ENCODE peak calls at places on chromosome 20, in ten cellular contexts. E is GM23248, A is neural progenitor cell, R is body of pancreas, S is fibroblast of lung, T is ascending aorta, P is ovary, I is left ventricle myocardium inferior, Q is IMR-90, O is upper lobe of right lung. Y is an unnamed sample. For H3K9me3 and H3K4me1, the result is how much of the 10 kb centered on the place peaks cover.

GRCh38 chr20:13276945-13277582 is 56.0 kb downstream of the ISM1 start:
- DNase-seq in Q (no peak), E (no peak), S (no peak), R (no peak), T (no peak), O (no peak), P (no peak), I (no peak), A (no peak), Y (peak)

GRCh38 chr20:30593572-30593971 is 663.9 kb upstream of the DEFB115 start:
- DNase-seq in R (no peak), I (no peak), O (no peak), S (no peak), T (no peak), A (no peak), Q (no peak), P (no peak), E (no peak), Y (no peak)

GRCh38 chr20:25389381-25389857 is 1.2 kb downstream of the ABHD12 start:
- DNase-seq in S (peak), I (no peak), O (no peak), P (no peak), Q (peak), R (no peak), T (no peak), E (peak), A (no peak), Y (peak)

GRCh38 chr20:62328684-62329388 is 26.0 kb downstream of the ADRM1 start:
- DNase-seq in I (no peak), A (no peak), P (no peak), R (no peak), T (no peak), E (no peak), Q (no peak), O (no peak), S (no peak), Y (no peak)

GRCh38 chr20:47438464-47439381 is 63.0 kb upstream of the NCOA3 start:
- DNase-seq in R (no peak), O (no peak), T (no peak), S (no peak), E (no peak), I (no peak), P (no peak), A (no peak), Q (no peak), Y (no peak)

GRCh38 chr20:57275813-57276212 is 9.4 kb upstream of the BMP7 start:
- DNase-seq in P (no peak), Q (no peak), O (no peak), E (no peak), R (no peak), I (no peak), T (no peak), A (no peak), S (no peak), Y (no peak)

GRCh38 chr20:62502496-62503095 is 26.8 kb upstream of the GATA5 start:
- DNase-seq in P (no peak), A (no peak), T (no peak), Q (no peak), I (no peak), O (no peak), R (no peak), E (no peak), S (no peak), Y (no peak)

GRCh38 chr20:59458645-59459044 is 145.7 kb upstream of the PHACTR3 start:
- DNase-seq in R (no peak), P (no peak), O (no peak), I (no peak), Q (no peak), E (peak), S (no peak), A (no peak), T (no peak), Y (no peak)

GRCh38 chr20:10371467-10371866 is 62.6 kb downstream of the MKKS start:
- DNase-seq in E (no peak), T (no peak), A (no peak), R (no peak), P (no peak), I (no peak), Q (no peak), O (no peak), S (no peak), Y (no peak)

GRCh38 chr20:38652995-38653394 is 51.4 kb downstream of the ARHGAP40 start:
- DNase-seq in T (no peak), O (no peak), E (no peak), I (no peak), A (no peak), R (no peak), Q (no peak), S (no peak), P (no peak), Y (no peak)

GRCh38 chr20:38143238-38143645 is 21.8 kb downstream of the TGM2 start:
- DNase-seq in S (no peak), A (no peak), E (no peak), O (no peak), I (no peak), R (no peak), P (no peak), T (no peak), Q (no peak), Y (no peak)

GRCh38 chr20:9408422-9409300 is 105.7 kb upstream of the LAMP5 start:
- DNase-seq in O (no peak), S (peak), Q (peak), R (no peak), E (peak), A (no peak), I (no peak), T (no peak), P (no peak), Y (peak)

GRCh38 chr20:20083796-20084195 is 31.5 kb downstream of the CFAP61 start:
- DNase-seq in I (no peak), T (no peak), S (peak), R (no peak), P (no peak), O (no peak), Q (peak), E (peak), A (peak), Y (peak)

GRCh38 chr20:44614525-44614924 is 32.1 kb downstream of the PKIG start:
- DNase-seq in R (no peak), A (no peak), T (no peak), Q (no peak), I (peak), O (peak), S (no peak), P (no peak), E (no peak), Y (no peak)

GRCh38 chr20:38770546-38770945 is 22.3 kb downstream of the ACTR5 start:
- DNase-seq in I (no peak), T (no peak), Q (no peak), P (no peak), R (no peak), E (no peak), S (no peak), O (no peak), A (no peak), Y (no peak)

GRCh38 chr20:3330046-3330741 is 77.3 kb downstream of the DNAAF9 start:
- DNase-seq in A (no peak), R (no peak), Q (peak), S (peak), E (peak), P (no peak), T (no peak), O (no peak), I (no peak), Y (peak)

GRCh38 chr20:51562334-51563140 is 20.0 kb upstream of the NFATC2 start:
- DNase-seq in T (peak), P (peak), A (peak), E (peak), R (peak), Q (peak), O (peak), I (peak), S (peak), Y (peak)

GRCh38 chr20:20440473-20440872 is 72.6 kb downstream of the INSM1 start:
- DNase-seq in S (no peak), Q (no peak), E (no peak), R (no peak), T (no peak), P (no peak), I (no peak), O (no peak), A (no peak), Y (no peak)

GRCh38 chr20:19110866-19111460 is 101.5 kb upstream of the SLC24A3 start:
- DNase-seq in I (no peak), P (no peak), T (no peak), R (no peak), O (no peak), E (no peak), Q (no peak), A (no peak), S (no peak), Y (no peak)

GRCh38 chr20:34112600-34113061 is 588 bp upstream of the EIF2S2 start:
- DNase-seq in O (peak), I (no peak), P (peak), R (peak), T (no peak), A (peak), S (peak), Q (peak), E (peak), Y (peak)

GRCh38 chr20:29298759-29299613 is 1958.5 kb upstream of the DEFB115 start:
- DNase-seq in E (no peak), A (no peak), S (peak), R (no peak), P (no peak), O (no peak), Q (no peak), I (no peak), T (no peak), Y (no peak)
- H3K9me3 ChIP-seq in E (under half), A (under half), S (under half), R (under half), P (under half), O (under half), Q (under half), I (half or more), T (under half), Y (under half)

GRCh38 chr20:688809-689208 is 13.2 kb upstream of the SCRT2 start:
- DNase-seq in P (no peak), S (no peak), O (no peak), T (no peak), A (peak), R (no peak), Q (peak), I (no peak), E (peak), Y (no peak)
- H3K4me1 ChIP-seq in P (under half), S (under half), O (under half), T (under half), A (under half), R (under half), Q (under half), I (under half), E (under half), Y (under half)

GRCh38 chr20:49283176-49283702 is 5.4 kb upstream of the ZNFX1 start:
- DNase-seq in E (no peak), T (no peak), A (no peak), S (no peak), P (no peak), I (no peak), O (no peak), Q (no peak), R (no peak), Y (no peak)
- H3K9me3 ChIP-seq in E (under half), T (under half), A (under half), S (under half), P (under half), I (half or more), O (under half), Q (under half), R (under half), Y (under half)

GRCh38 chr20:8251201-8251575 is 119.1 kb downstream of the PLCB1 start:
- DNase-seq in R (no peak), P (no peak), O (no peak), A (no peak), E (no peak), S (no peak), I (no peak), Q (no peak), T (no peak), Y (no peak)

GRCh38 chr20:8255945-8256632 is 124.0 kb downstream of the PLCB1 start:
- DNase-seq in R (no peak), A (peak), P (no peak), S (no peak), I (no peak), E (no peak), O (no peak), T (no peak), Q (no peak), Y (no peak)

GRCh38 chr20:8260837-8261241 is 128.8 kb downstream of the PLCB1 start:
- DNase-seq in P (no peak), Q (no peak), S (no peak), R (no peak), T (no peak), E (no peak), A (no peak), I (peak), O (no peak), Y (no peak)

GRCh38 chr20:8250539-8251200 is 118.6 kb downstream of the PLCB1 start:
- DNase-seq in Q (no peak), O (no peak), S (no peak), P (no peak), T (no peak), I (no peak), R (no peak), E (no peak), A (no peak), Y (no peak)

GRCh38 chr20:8254911-8255582 is 123.0 kb downstream of the PLCB1 start:
- DNase-seq in S (peak), A (no peak), R (no peak), P (no peak), O (no peak), Q (peak), I (no peak), T (no peak), E (peak), Y (peak)
- H3K4me1 ChIP-seq in S (under half), A (under half), R (under half), P (under half), O (under half), Q (under half), I (under half), T (under half), E (under half), Y (under half)

GRCh38 chr20:15848126-15848525 is 725.1 kb downstream of the KIF16B start:
- DNase-seq in P (no peak), O (no peak), I (no peak), E (no peak), T (no peak), R (no peak), A (no peak), Q (no peak), S (no peak), Y (no peak)
- H3K9me3 ChIP-seq in P (under half), O (under half), I (under half), E (under half), T (under half), R (under half), A (under half), Q (under half), S (under half), Y (under half)

GRCh38 chr20:23265226-23265625 is 85.4 kb upstream of the NXT1 start:
- DNase-seq in Q (peak), O (no peak), I (no peak), E (peak), A (no peak), T (no peak), P (peak), R (no peak), S (peak), Y (no peak)
- H3K4me1 ChIP-seq in Q (under half), O (under half), I (under half), E (under half), A (under half), T (under half), P (under half), R (under half), S (under half), Y (under half)

DNA sequence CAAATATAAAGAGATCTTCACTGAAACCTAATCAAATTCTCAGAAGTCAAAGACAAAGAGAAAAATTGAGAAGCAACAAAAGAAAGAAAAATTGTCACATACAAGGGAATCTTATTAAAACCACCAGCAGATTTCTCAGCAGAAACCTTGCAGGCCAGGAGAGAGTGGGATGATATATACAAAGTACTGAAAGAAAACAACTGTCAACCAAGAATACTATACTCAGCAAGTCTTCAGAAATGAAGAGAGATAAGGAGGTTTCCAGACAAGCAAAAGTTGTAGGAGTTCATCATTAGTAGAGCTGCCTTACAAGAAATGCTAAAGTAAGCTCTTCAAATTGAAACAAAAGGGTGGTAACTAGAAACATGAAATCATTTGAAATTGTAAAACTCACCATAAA is 345.6 kb downstream of the MAFB start:
- DNase-seq in A (no peak), I (no peak), E (no peak), Q (no peak), T (no peak), R (no peak), S (no peak), O (no peak), P (no peak), Y (no peak)
- H3K9me3 ChIP-seq in A (under half), I (half or more), E (under half), Q (under half), T (under half), R (under half), S (under half), O (under half), P (under half), Y (under half)